ENCODE peak calls at places on chromosomes 11 and 22, in eight cellular contexts. U, H, Q, G, C, M, K and L are unnamed samples.

GRCh38 chr11:12731841-12732336 is 57.7 kb downstream of the TEAD1 start:
- DNase-seq in Q (no peak), K (no peak), C (no peak), U (no peak), M (no peak), H (peak), G (no peak), L (no peak)

GRCh38 chr22:25551396-25551795 is 13.1 kb upstream of the GRK3 start:
- DNase-seq in M (no peak), U (no peak), H (no peak), K (no peak), G (peak), Q (no peak), C (no peak), L (no peak)

GRCh38 chr22:31177420-31178162 is 17.6 kb downstream of the RNF185 start:
- DNase-seq in U (peak), H (peak), C (no peak), M (no peak), G (peak), Q (no peak), K (no peak), L (no peak)

GRCh38 chr11:130904380-130904779 is 11.9 kb downstream of the SNX19 start:
- DNase-seq in U (peak), G (peak), Q (no peak), C (no peak), K (no peak), H (peak), M (no peak), L (no peak)

GRCh38 chr11:60561254-60561653 is 46.1 kb downstream of the MS4A13 start:
- DNase-seq in H (no peak), Q (no peak), G (no peak), C (no peak), M (no peak), K (no peak), U (no peak), L (no peak)

GRCh38 chr11:2943711-2944118 is 14.5 kb upstream of the PHLDA2 start:
- DNase-seq in M (no peak), K (no peak), U (no peak), H (peak), Q (no peak), C (no peak), G (no peak), L (peak)

GRCh38 chr11:127656266-127656879 is 655.8 kb upstream of the KIRREL3 start:
- DNase-seq in H (no peak), U (no peak), K (no peak), Q (no peak), C (no peak), M (no peak), G (peak), L (no peak)

GRCh38 chr11:6228520-6228919 is 5.9 kb downstream of the FHIP1B start:
- DNase-seq in H (no peak), M (no peak), C (no peak), K (no peak), U (no peak), Q (no peak), G (no peak), L (no peak)

GRCh38 chr22:23431337-23432072 is 148.6 kb downstream of the IGLL1 start:
- DNase-seq in U (no peak), K (no peak), G (peak), H (no peak), C (no peak), Q (no peak), M (no peak), L (no peak)

GRCh38 chr11:10657308-10658271 is 36.0 kb downstream of the IRAG1 start:
- DNase-seq in U (peak), M (no peak), C (peak), Q (no peak), G (peak), K (peak), H (peak), L (peak)

GRCh38 chr11:48538991-48539390 is 50.4 kb downstream of the OR4A47 start:
- DNase-seq in U (no peak), Q (no peak), G (no peak), M (no peak), C (no peak), H (no peak), K (no peak), L (no peak)

GRCh38 chr22:28023036-28023435 is 104.0 kb upstream of the PITPNB start:
- DNase-seq in H (no peak), G (no peak), C (no peak), M (no peak), K (no peak), Q (peak), U (no peak), L (no peak)

GRCh38 chr11:57791321-57792059 is 29.9 kb downstream of the CTNND1 start:
- DNase-seq in G (no peak), C (no peak), K (peak), Q (no peak), M (no peak), H (no peak), U (no peak), L (peak)
- TF ChIP-seq CTCF in G (no peak), C (no peak), K (no peak), Q (no peak), M (no peak), H (no peak), U (no peak), L (no peak)

GRCh38 chr11:110340427-110340826 is 44.0 kb upstream of the RDX start:
- DNase-seq in U (no peak), K (no peak), H (no peak), Q (no peak), C (no peak), M (no peak), G (no peak), L (no peak)

GRCh38 chr11:110338684-110339083 is 42.3 kb upstream of the RDX start:
- DNase-seq in H (no peak), Q (no peak), K (no peak), U (no peak), M (no peak), G (no peak), C (no peak), L (no peak)

GRCh38 chr11:110336054-110336453 is 39.6 kb upstream of the RDX start:
- DNase-seq in G (no peak), M (no peak), C (no peak), H (no peak), K (no peak), Q (no peak), U (no peak), L (no peak)

GRCh38 chr11:110337570-110338193 is 41.3 kb upstream of the RDX start:
- DNase-seq in K (no peak), M (no peak), C (no peak), Q (no peak), H (peak), U (no peak), G (peak), L (peak)

GRCh38 chr11:110339456-110339855 is 43.0 kb upstream of the RDX start:
- DNase-seq in Q (no peak), K (no peak), U (no peak), G (no peak), H (no peak), M (no peak), C (no peak), L (no peak)
- TF ChIP-seq CTCF in Q (no peak), K (no peak), U (no peak), G (no peak), H (no peak), M (no peak), C (no peak), L (no peak)

GRCh38 chr11:66956689-66957290 is 1.4 kb downstream of the PC start:
- DNase-seq in K (peak), G (peak), C (no peak), H (peak), U (peak), M (no peak), Q (no peak), L (peak)
- TF ChIP-seq CTCF in K (no peak), G (no peak), C (no peak), H (peak), U (no peak), M (no peak), Q (no peak), L (no peak)

DNA sequence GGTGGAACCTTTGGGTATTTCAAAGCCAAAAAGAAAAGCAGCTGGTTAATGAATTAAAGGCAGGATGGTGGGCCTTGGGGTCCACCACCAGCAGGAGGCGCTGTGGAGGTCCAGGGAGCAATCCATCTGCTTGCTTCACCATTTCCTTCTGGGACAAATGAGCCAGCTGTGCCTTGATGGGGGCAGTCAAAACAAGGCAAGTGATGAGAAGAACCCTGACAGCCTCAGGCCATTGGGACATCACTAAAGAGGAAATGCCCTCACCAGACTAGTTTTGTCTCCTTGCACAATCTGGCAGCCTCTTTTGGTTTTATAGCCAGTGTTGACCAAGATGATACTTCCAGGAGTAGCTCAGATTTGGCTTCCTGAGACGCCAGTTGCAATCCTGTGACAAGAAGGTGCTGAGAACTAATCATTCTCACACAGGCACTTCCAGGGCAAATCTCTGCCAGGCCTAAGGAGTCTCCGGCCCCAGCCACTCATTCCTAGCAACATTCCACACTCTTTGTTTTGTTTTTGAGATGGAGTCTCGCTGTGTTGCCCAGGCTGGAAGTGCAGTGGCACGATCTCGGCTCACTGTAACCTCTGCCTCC is 38.2 kb upstream of the WEE1 start:
- DNase-seq in G (no peak), H (peak), C (peak), M (peak), U (peak), Q (peak), K (peak), L (peak)
- TF ChIP-seq CTCF in G (peak), H (peak), C (peak), M (peak), U (peak), Q (peak), K (peak), L (peak)

DNA sequence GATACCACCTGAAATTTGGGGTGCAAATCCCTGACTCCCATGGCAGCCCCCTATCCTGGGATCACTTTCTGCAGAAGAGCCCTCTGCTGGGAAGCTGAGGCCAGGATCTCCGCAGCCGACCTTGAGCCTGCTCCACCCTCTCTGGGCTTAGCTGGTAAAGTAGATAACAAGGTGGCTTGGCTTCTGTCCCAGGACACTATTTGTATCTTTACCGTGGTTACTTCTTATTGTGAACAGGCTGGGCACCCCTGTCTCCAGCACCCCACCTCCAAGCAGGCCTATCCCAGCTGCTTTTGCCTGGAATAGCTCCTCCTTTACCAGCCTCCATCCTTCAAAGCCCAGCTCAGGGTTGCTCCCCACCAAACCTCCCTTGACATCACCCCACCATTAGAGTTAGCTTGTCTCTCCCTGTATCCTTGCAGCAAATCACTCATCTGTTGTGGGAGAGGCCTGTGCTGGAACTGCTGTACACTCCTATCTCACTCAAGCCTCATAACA is 35.2 kb upstream of the P2RY2 start:
- DNase-seq in H (no peak), Q (peak), G (no peak), K (no peak), C (no peak), M (no peak), U (no peak), L (no peak)
- TF ChIP-seq CTCF in H (no peak), Q (peak), G (no peak), K (no peak), C (no peak), M (no peak), U (no peak), L (no peak)

DNA sequence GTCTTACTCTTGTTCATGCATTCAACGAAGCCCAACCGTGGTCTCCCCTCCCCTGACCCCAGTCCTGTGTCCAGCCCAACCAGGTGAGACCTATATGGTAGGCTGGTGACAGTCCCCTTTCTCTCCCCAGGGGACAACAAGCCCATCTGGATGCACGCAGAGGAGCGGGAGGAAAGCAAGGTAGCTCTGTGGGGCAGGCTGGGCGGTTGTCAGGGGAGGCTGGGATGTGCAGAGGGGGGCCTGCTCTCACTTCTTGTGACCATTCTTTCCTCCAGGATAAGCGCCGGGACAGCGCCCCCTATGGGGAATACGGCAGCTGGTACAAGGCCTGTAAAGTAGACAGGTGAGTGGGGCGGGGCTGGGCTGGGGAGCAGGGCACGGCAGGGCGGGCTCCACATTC is 3.5 kb upstream of the RAB1B start:
- DNase-seq in H (no peak), U (no peak), Q (no peak), C (no peak), G (no peak), M (no peak), K (no peak), L (peak)
- TF ChIP-seq CTCF in H (peak), U (no peak), Q (no peak), C (peak), G (peak), M (no peak), K (peak), L (peak)

GRCh38 chr22:42632096-42632495 is 8.3 kb downstream of the ATP5MGL start:
- DNase-seq in U (no peak), M (no peak), Q (no peak), K (no peak), G (no peak), C (no peak), H (no peak), L (no peak)
- TF ChIP-seq CTCF in U (peak), M (peak), Q (peak), K (peak), G (peak), C (peak), H (peak), L (no peak)

GRCh38 chr11:46337626-46338345 is 9.5 kb upstream of the DGKZ start:
- DNase-seq in H (no peak), G (no peak), U (no peak), M (no peak), K (no peak), C (no peak), Q (no peak), L (no peak)
- TF ChIP-seq CTCF in H (no peak), G (no peak), U (no peak), M (no peak), K (no peak), C (no peak), Q (no peak), L (no peak)

GRCh38 chr22:50189849-50190181 is 4.1 kb downstream of the TRABD start:
- DNase-seq in G (no peak), M (no peak), K (no peak), C (no peak), Q (no peak), U (peak), H (peak), L (no peak)
- TF ChIP-seq CTCF in G (no peak), M (no peak), K (no peak), C (no peak), Q (no peak), U (no peak), H (no peak), L (no peak)